ENCODE peak calls at places on chromosomes 3 and 15, in ten cellular contexts. One of them, this sample, is unnamed. For H3K36me3, the result is how much of the 10 kb centered on the place peaks cover.

GRCh38 chr3:128280466-128281455 is 127.5 kb downstream of the EEFSEC start:
- DNase-seq in stomach: no peak
- DNase-seq in bronchial epithelial cell: no peak
- DNase-seq in GM23338: peak
- DNase-seq in body of pancreas: no peak
- DNase-seq in DND-41: no peak
- DNase-seq in transverse colon: no peak
- DNase-seq in HCT116: no peak
- DNase-seq in uterus: no peak
- DNase-seq in left lung: no peak
- DNase-seq in this sample: no peak

GRCh38 chr15:74434260-74434915 is 630 bp upstream of the SEMA7A start:
- DNase-seq in stomach: no peak
- DNase-seq in bronchial epithelial cell: no peak
- DNase-seq in GM23338: no peak
- DNase-seq in body of pancreas: no peak
- DNase-seq in DND-41: no peak
- DNase-seq in transverse colon: no peak
- DNase-seq in HCT116: no peak
- DNase-seq in uterus: no peak
- DNase-seq in left lung: no peak
- DNase-seq in this sample: no peak

GRCh38 chr15:34133511-34133910 is 31.6 kb downstream of the PGBD4 start:
- DNase-seq in stomach: no peak
- DNase-seq in bronchial epithelial cell: peak
- DNase-seq in GM23338: no peak
- DNase-seq in body of pancreas: no peak
- DNase-seq in DND-41: no peak
- DNase-seq in transverse colon: no peak
- DNase-seq in HCT116: no peak
- DNase-seq in uterus: no peak
- DNase-seq in left lung: no peak
- DNase-seq in this sample: no peak

GRCh38 chr3:51519848-51520247 is 18.7 kb upstream of the RAD54L2 start:
- DNase-seq in stomach: no peak
- DNase-seq in bronchial epithelial cell: no peak
- DNase-seq in GM23338: no peak
- DNase-seq in body of pancreas: no peak
- DNase-seq in DND-41: no peak
- DNase-seq in transverse colon: no peak
- DNase-seq in HCT116: no peak
- DNase-seq in uterus: no peak
- DNase-seq in left lung: no peak
- DNase-seq in this sample: no peak

GRCh38 chr15:65580287-65580686 is 30.6 kb downstream of the INTS14 start:
- DNase-seq in stomach: no peak
- DNase-seq in bronchial epithelial cell: peak
- DNase-seq in GM23338: no peak
- DNase-seq in body of pancreas: no peak
- DNase-seq in DND-41: no peak
- DNase-seq in transverse colon: no peak
- DNase-seq in HCT116: no peak
- DNase-seq in uterus: no peak
- DNase-seq in left lung: no peak
- DNase-seq in this sample: no peak

GRCh38 chr15:77739591-77740378 is 107.1 kb upstream of the LINGO1 start:
- DNase-seq in stomach: no peak
- DNase-seq in bronchial epithelial cell: no peak
- DNase-seq in GM23338: peak
- DNase-seq in body of pancreas: no peak
- DNase-seq in DND-41: no peak
- DNase-seq in transverse colon: no peak
- DNase-seq in HCT116: no peak
- DNase-seq in uterus: no peak
- DNase-seq in left lung: no peak
- DNase-seq in this sample: no peak

GRCh38 chr3:142857056-142857455 is 31.8 kb downstream of the PCOLCE2 start:
- DNase-seq in stomach: peak
- DNase-seq in bronchial epithelial cell: peak
- DNase-seq in GM23338: peak
- DNase-seq in body of pancreas: peak
- DNase-seq in DND-41: peak
- DNase-seq in transverse colon: peak
- DNase-seq in HCT116: peak
- DNase-seq in uterus: no peak
- DNase-seq in left lung: no peak
- DNase-seq in this sample: no peak

GRCh38 chr3:9810846-9811245 is 784 bp downstream of the TTLL3 start:
- DNase-seq in stomach: no peak
- DNase-seq in bronchial epithelial cell: no peak
- DNase-seq in GM23338: no peak
- DNase-seq in body of pancreas: no peak
- DNase-seq in DND-41: no peak
- DNase-seq in transverse colon: no peak
- DNase-seq in HCT116: no peak
- DNase-seq in uterus: no peak
- DNase-seq in left lung: no peak
- DNase-seq in this sample: no peak

GRCh38 chr15:36449084-36449661 is 130.3 kb upstream of the CDIN1 start:
- DNase-seq in stomach: no peak
- DNase-seq in bronchial epithelial cell: no peak
- DNase-seq in GM23338: peak
- DNase-seq in body of pancreas: no peak
- DNase-seq in DND-41: no peak
- DNase-seq in transverse colon: no peak
- DNase-seq in HCT116: peak
- DNase-seq in uterus: no peak
- DNase-seq in left lung: no peak
- DNase-seq in this sample: no peak

GRCh38 chr3:183725387-183725786 is 27.8 kb downstream of the YEATS2 start:
- DNase-seq in stomach: no peak
- DNase-seq in bronchial epithelial cell: no peak
- DNase-seq in GM23338: no peak
- DNase-seq in body of pancreas: no peak
- DNase-seq in DND-41: no peak
- DNase-seq in transverse colon: no peak
- DNase-seq in HCT116: no peak
- DNase-seq in uterus: no peak
- DNase-seq in left lung: no peak
- DNase-seq in this sample: no peak

GRCh38 chr3:120428904-120429303 is 21.9 kb downstream of the FSTL1 start:
- DNase-seq in stomach: no peak
- DNase-seq in bronchial epithelial cell: no peak
- DNase-seq in GM23338: no peak
- DNase-seq in body of pancreas: no peak
- DNase-seq in DND-41: no peak
- DNase-seq in transverse colon: no peak
- DNase-seq in HCT116: no peak
- DNase-seq in uterus: no peak
- DNase-seq in left lung: no peak
- DNase-seq in this sample: no peak

GRCh38 chr3:120424506-120424905 is 26.3 kb downstream of the FSTL1 start:
- DNase-seq in stomach: no peak
- DNase-seq in bronchial epithelial cell: no peak
- DNase-seq in GM23338: no peak
- DNase-seq in body of pancreas: no peak
- DNase-seq in DND-41: no peak
- DNase-seq in transverse colon: no peak
- DNase-seq in HCT116: no peak
- DNase-seq in uterus: no peak
- DNase-seq in left lung: no peak
- DNase-seq in this sample: no peak

GRCh38 chr3:120425196-120425595 is 25.6 kb downstream of the FSTL1 start:
- DNase-seq in stomach: no peak
- DNase-seq in bronchial epithelial cell: no peak
- DNase-seq in GM23338: no peak
- DNase-seq in body of pancreas: no peak
- DNase-seq in DND-41: no peak
- DNase-seq in transverse colon: no peak
- DNase-seq in HCT116: no peak
- DNase-seq in uterus: no peak
- DNase-seq in left lung: no peak
- DNase-seq in this sample: no peak

GRCh38 chr3:120425877-120426276 is 24.9 kb downstream of the FSTL1 start:
- DNase-seq in stomach: no peak
- DNase-seq in bronchial epithelial cell: no peak
- DNase-seq in GM23338: no peak
- DNase-seq in body of pancreas: peak
- DNase-seq in DND-41: no peak
- DNase-seq in transverse colon: no peak
- DNase-seq in HCT116: no peak
- DNase-seq in uterus: peak
- DNase-seq in left lung: no peak
- DNase-seq in this sample: no peak

GRCh38 chr3:120427201-120427600 is 23.6 kb downstream of the FSTL1 start:
- DNase-seq in stomach: no peak
- DNase-seq in bronchial epithelial cell: no peak
- DNase-seq in GM23338: no peak
- DNase-seq in body of pancreas: no peak
- DNase-seq in DND-41: no peak
- DNase-seq in transverse colon: no peak
- DNase-seq in HCT116: no peak
- DNase-seq in uterus: no peak
- DNase-seq in left lung: no peak
- DNase-seq in this sample: no peak
- TF ChIP-seq CTCF in stomach: no peak
- TF ChIP-seq CTCF in bronchial epithelial cell: no peak
- TF ChIP-seq CTCF in GM23338: no peak
- TF ChIP-seq CTCF in body of pancreas: no peak
- TF ChIP-seq CTCF in DND-41: no peak
- TF ChIP-seq CTCF in transverse colon: no peak
- TF ChIP-seq CTCF in HCT116: no peak
- TF ChIP-seq CTCF in uterus: no peak
- TF ChIP-seq CTCF in left lung: no peak
- TF ChIP-seq CTCF in this sample: no peak

GRCh38 chr15:58876306-58876705 is 57.2 kb downstream of the SLTM start:
- DNase-seq in stomach: no peak
- DNase-seq in bronchial epithelial cell: no peak
- DNase-seq in GM23338: no peak
- DNase-seq in body of pancreas: no peak
- DNase-seq in DND-41: no peak
- DNase-seq in transverse colon: no peak
- DNase-seq in HCT116: no peak
- DNase-seq in uterus: no peak
- DNase-seq in left lung: no peak
- DNase-seq in this sample: no peak

GRCh38 chr15:58882243-58882642 is 51.2 kb downstream of the SLTM start:
- DNase-seq in stomach: no peak
- DNase-seq in bronchial epithelial cell: no peak
- DNase-seq in GM23338: no peak
- DNase-seq in body of pancreas: no peak
- DNase-seq in DND-41: no peak
- DNase-seq in transverse colon: no peak
- DNase-seq in HCT116: no peak
- DNase-seq in uterus: no peak
- DNase-seq in left lung: no peak
- DNase-seq in this sample: no peak

GRCh38 chr15:58875343-58875742 is 58.1 kb downstream of the SLTM start:
- DNase-seq in stomach: no peak
- DNase-seq in bronchial epithelial cell: peak
- DNase-seq in GM23338: no peak
- DNase-seq in body of pancreas: no peak
- DNase-seq in DND-41: no peak
- DNase-seq in transverse colon: no peak
- DNase-seq in HCT116: no peak
- DNase-seq in uterus: no peak
- DNase-seq in left lung: no peak
- DNase-seq in this sample: no peak

GRCh38 chr15:58877999-58878825 is 55.3 kb downstream of the SLTM start:
- DNase-seq in stomach: no peak
- DNase-seq in bronchial epithelial cell: no peak
- DNase-seq in GM23338: no peak
- DNase-seq in body of pancreas: no peak
- DNase-seq in DND-41: no peak
- DNase-seq in transverse colon: no peak
- DNase-seq in HCT116: no peak
- DNase-seq in uterus: no peak
- DNase-seq in left lung: no peak
- DNase-seq in this sample: no peak

DNA sequence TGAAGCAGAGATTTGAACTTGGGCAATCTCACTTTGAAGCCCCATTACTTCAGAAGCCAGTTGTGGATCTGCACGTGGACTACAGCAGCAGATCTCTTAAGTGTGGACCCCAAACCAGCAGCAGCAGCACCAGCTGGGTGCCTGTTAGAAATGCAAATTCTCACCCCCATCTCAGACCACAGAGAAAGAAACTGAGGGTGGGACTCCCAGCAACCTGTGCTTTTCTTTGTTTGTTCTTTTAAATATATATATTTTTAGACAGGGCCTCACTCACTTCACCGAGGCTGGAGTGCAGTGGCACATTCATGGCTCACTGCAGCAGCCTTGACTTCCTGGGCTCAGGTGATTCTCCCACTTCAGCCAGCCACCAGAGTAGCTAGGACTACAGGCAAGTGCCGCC is 53.2 kb downstream of the SLTM start:
- DNase-seq in stomach: no peak
- DNase-seq in bronchial epithelial cell: no peak
- DNase-seq in GM23338: no peak
- DNase-seq in body of pancreas: no peak
- DNase-seq in DND-41: no peak
- DNase-seq in transverse colon: no peak
- DNase-seq in HCT116: no peak
- DNase-seq in uterus: no peak
- DNase-seq in left lung: no peak
- DNase-seq in this sample: no peak
- H3K36me3 ChIP-seq in stomach: half or more
- H3K36me3 ChIP-seq in bronchial epithelial cell: under half
- H3K36me3 ChIP-seq in GM23338: half or more
- H3K36me3 ChIP-seq in body of pancreas: under half
- H3K36me3 ChIP-seq in DND-41: half or more
- H3K36me3 ChIP-seq in transverse colon: under half
- H3K36me3 ChIP-seq in HCT116: half or more
- H3K36me3 ChIP-seq in uterus: under half
- H3K36me3 ChIP-seq in left lung: under half
- H3K36me3 ChIP-seq in this sample: under half

GRCh38 chr3:189744235-189744634 is 113.0 kb downstream of the TP63 start:
- DNase-seq in stomach: no peak
- DNase-seq in bronchial epithelial cell: no peak
- DNase-seq in GM23338: peak
- DNase-seq in body of pancreas: no peak
- DNase-seq in DND-41: no peak
- DNase-seq in transverse colon: no peak
- DNase-seq in HCT116: no peak
- DNase-seq in uterus: no peak
- DNase-seq in left lung: no peak
- DNase-seq in this sample: no peak
- TF ChIP-seq CTCF in stomach: no peak
- TF ChIP-seq CTCF in bronchial epithelial cell: no peak
- TF ChIP-seq CTCF in GM23338: peak
- TF ChIP-seq CTCF in body of pancreas: no peak
- TF ChIP-seq CTCF in DND-41: no peak
- TF ChIP-seq CTCF in transverse colon: no peak
- TF ChIP-seq CTCF in HCT116: no peak
- TF ChIP-seq CTCF in uterus: no peak
- TF ChIP-seq CTCF in left lung: no peak
- TF ChIP-seq CTCF in this sample: no peak

DNA sequence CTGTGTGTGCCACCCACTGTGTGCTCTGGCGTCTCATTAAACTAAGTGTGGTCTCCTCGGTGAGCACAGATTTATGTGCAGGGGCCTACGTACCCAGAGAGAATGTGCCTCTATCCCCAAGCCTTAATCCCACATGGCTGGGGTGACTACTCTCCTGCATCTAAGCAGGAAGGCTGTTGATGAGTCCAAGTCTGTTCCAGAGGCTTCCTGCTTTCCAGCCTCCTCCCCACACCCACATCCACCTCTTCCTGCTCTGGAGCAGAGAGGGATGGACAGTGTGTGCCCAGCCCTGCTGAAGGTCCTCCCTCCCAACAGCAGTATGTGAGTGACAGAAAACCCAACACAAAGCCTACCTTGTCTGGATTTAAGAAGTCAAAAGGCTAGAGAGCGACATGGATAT is 38.8 kb upstream of the BCL2L10 start:
- DNase-seq in stomach: no peak
- DNase-seq in bronchial epithelial cell: no peak
- DNase-seq in GM23338: no peak
- DNase-seq in body of pancreas: no peak
- DNase-seq in DND-41: no peak
- DNase-seq in transverse colon: no peak
- DNase-seq in HCT116: no peak
- DNase-seq in uterus: no peak
- DNase-seq in left lung: no peak
- DNase-seq in this sample: no peak
- H3K36me3 ChIP-seq in stomach: half or more
- H3K36me3 ChIP-seq in bronchial epithelial cell: under half
- H3K36me3 ChIP-seq in GM23338: under half
- H3K36me3 ChIP-seq in body of pancreas: under half
- H3K36me3 ChIP-seq in DND-41: under half
- H3K36me3 ChIP-seq in transverse colon: under half
- H3K36me3 ChIP-seq in HCT116: under half
- H3K36me3 ChIP-seq in uterus: under half
- H3K36me3 ChIP-seq in left lung: under half
- H3K36me3 ChIP-seq in this sample: under half